ENCODE peak calls at places on chromosomes 11 and 22, in seven cellular contexts. U, R, K, W, V, Q and S are unnamed samples.

GRCh38 chr11:31805037-31805628 is 6.0 kb downstream of the PAX6 start:
- DNase-seq in K (no peak), W (no peak), Q (peak), V (no peak), R (peak), U (no peak), S (peak)

GRCh38 chr22:23100124-23100801 is 29.9 kb downstream of the GNAZ start:
- DNase-seq in R (no peak), Q (no peak), K (no peak), U (no peak), W (no peak), V (no peak), S (no peak)

GRCh38 chr11:75240381-75241035 is at the start of gene TPBGL:
- DNase-seq in U (no peak), Q (peak), V (no peak), K (peak), R (peak), W (no peak), S (peak)

GRCh38 chr22:36470162-36470993 is 11.1 kb downstream of the TXN2 start:
- DNase-seq in Q (peak), V (peak), K (peak), W (peak), R (peak), U (peak), S (peak)

GRCh38 chr22:41910599-41911291 is 4.1 kb downstream of the SHISA8 start:
- DNase-seq in K (no peak), Q (no peak), R (no peak), W (no peak), V (peak), U (no peak), S (no peak)

GRCh38 chr11:81596709-81597108 is 1137.0 kb downstream of the FAM181B start:
- DNase-seq in W (no peak), K (no peak), U (no peak), V (no peak), R (no peak), Q (no peak), S (peak)

GRCh38 chr11:73463359-73463758 is 87.2 kb downstream of the RELT start:
- DNase-seq in V (peak), K (no peak), W (peak), R (no peak), U (peak), Q (no peak), S (no peak)

GRCh38 chr11:128022007-128022368 is 565.4 kb downstream of the ETS1 start:
- DNase-seq in W (peak), V (no peak), Q (no peak), U (peak), R (no peak), K (no peak), S (no peak)

GRCh38 chr11:62923634-62924411 is 2.7 kb upstream of the CHRM1 start:
- DNase-seq in R (no peak), U (no peak), W (no peak), V (peak), Q (peak), K (no peak), S (peak)

GRCh38 chr22:39349506-39349966 is 255 bp upstream of the SYNGR1 start:
- DNase-seq in W (peak), V (peak), K (peak), R (no peak), U (no peak), Q (peak), S (peak)

GRCh38 chr11:97364047-97364446 is 974.2 kb downstream of the JRKL start:
- DNase-seq in V (no peak), Q (no peak), U (no peak), R (no peak), K (no peak), W (peak), S (no peak)

GRCh38 chr11:109173504-109173903 is 248.5 kb upstream of the C11orf87 start:
- DNase-seq in V (no peak), R (no peak), K (no peak), Q (no peak), W (no peak), U (no peak), S (no peak)

GRCh38 chr22:33986167-33986771 is 66.0 kb upstream of the LARGE1 start:
- DNase-seq in U (no peak), V (no peak), K (no peak), R (no peak), Q (no peak), W (no peak), S (no peak)

GRCh38 chr11:13304655-13305340 is 27.2 kb downstream of the BMAL1 start:
- DNase-seq in Q (no peak), R (no peak), W (no peak), K (no peak), V (no peak), U (no peak), S (no peak)
- H2BK5ac ChIP-seq in Q (no peak), R (no peak), W (no peak), K (no peak), V (no peak), U (no peak), S (no peak)

DNA sequence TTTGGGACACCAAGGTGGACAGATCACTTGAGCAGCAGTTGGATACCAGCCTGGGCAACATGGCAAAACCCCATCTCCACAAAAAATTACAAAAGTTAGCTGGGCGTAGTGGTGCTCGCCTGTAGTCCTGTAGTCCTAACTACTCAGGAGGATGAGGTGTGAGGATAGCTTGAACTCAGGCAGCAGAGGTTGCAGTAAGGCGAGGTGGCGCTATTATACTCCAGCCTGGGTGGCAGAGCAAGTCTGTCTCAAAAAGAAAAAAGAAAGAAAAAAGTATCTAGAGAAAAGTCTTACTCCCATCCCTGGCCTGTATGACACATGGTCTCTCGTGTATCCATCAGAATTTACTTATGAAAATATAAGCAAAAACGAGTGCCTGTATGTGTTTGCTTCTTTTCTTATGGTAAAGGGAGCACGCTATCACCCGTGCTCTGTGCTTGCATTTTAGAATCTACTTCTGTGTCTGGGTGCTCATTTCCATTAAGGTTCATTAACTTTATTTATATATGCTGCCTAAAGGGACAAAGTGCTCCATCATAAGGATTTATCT is 15.4 kb upstream of the CPT1A start:
- DNase-seq in Q (no peak), W (peak), U (no peak), K (no peak), V (no peak), R (no peak), S (no peak)
- H2BK5ac ChIP-seq in Q (no peak), W (no peak), U (no peak), K (no peak), V (no peak), R (no peak), S (no peak)

GRCh38 chr22:49958462-49958921 is 2.1 kb upstream of the PIM3 start:
- DNase-seq in V (no peak), R (no peak), U (no peak), Q (no peak), W (no peak), K (no peak), S (no peak)

GRCh38 chr22:49958961-49959781 is 1.4 kb upstream of the PIM3 start:
- DNase-seq in R (no peak), W (no peak), Q (no peak), V (no peak), U (no peak), K (no peak), S (no peak)

GRCh38 chr22:49960967-49961600 is 512 bp downstream of the PIM3 start:
- DNase-seq in V (peak), K (no peak), R (no peak), Q (peak), U (no peak), W (peak), S (peak)

GRCh38 chr22:49960159-49960966 is at the start of gene PIM3:
- DNase-seq in Q (peak), U (peak), V (peak), R (peak), W (peak), K (peak), S (peak)

GRCh38 chr22:49959782-49960158 is 802 bp upstream of the PIM3 start:
- DNase-seq in R (peak), U (no peak), V (peak), Q (no peak), K (no peak), W (no peak), S (no peak)
- H2BK5ac ChIP-seq in R (no peak), U (peak), V (peak), Q (peak), K (peak), W (peak), S (peak)

GRCh38 chr11:125625225-125625593 is 246 bp downstream of the CHEK1 start:
- DNase-seq in W (no peak), K (no peak), V (no peak), R (no peak), Q (no peak), U (no peak), S (no peak)
- H2BK5ac ChIP-seq in W (no peak), K (peak), V (peak), R (no peak), Q (peak), U (peak), S (peak)

GRCh38 chr11:15985863-15986139 is 370.5 kb downstream of the SOX6 start:
- DNase-seq in W (no peak), U (no peak), V (no peak), Q (no peak), K (no peak), R (no peak), S (no peak)

GRCh38 chr11:15991174-15991655 is 365.1 kb downstream of the SOX6 start:
- DNase-seq in U (no peak), Q (no peak), W (no peak), K (no peak), V (no peak), R (no peak), S (no peak)

GRCh38 chr11:15989685-15990084 is 366.7 kb downstream of the SOX6 start:
- DNase-seq in R (no peak), Q (no peak), U (no peak), K (no peak), V (no peak), W (no peak), S (no peak)

GRCh38 chr11:15987044-15987443 is 369.3 kb downstream of the SOX6 start:
- DNase-seq in U (peak), R (no peak), V (no peak), W (no peak), K (no peak), Q (no peak), S (no peak)

GRCh38 chr11:15988693-15989231 is 367.6 kb downstream of the SOX6 start:
- DNase-seq in W (no peak), R (peak), V (peak), Q (peak), U (no peak), K (no peak), S (peak)
- H2BK5ac ChIP-seq in W (no peak), R (no peak), V (no peak), Q (no peak), U (peak), K (no peak), S (no peak)

DNA sequence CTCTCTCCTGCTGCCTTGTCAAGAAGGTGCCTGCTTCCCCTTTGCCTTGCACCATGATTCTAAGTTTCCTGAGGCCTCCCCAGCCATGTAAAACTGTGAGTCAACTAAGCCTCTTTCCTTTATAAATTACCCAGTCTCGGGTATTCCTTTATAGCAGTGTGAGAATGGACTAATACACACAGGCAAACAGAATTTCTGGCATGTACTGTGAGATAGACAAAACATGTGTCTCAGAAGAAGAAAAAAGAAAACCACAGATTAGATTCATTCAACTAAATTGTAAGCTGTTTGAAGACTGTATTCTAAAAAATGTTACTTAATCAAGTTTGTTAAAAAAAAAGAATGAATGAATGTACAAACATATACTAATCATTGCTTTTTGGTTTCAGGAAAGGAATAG is 1.6 kb upstream of the MMP20 start:
- DNase-seq in V (no peak), W (no peak), K (no peak), Q (no peak), U (peak), R (no peak), S (no peak)
- H2BK5ac ChIP-seq in V (no peak), W (no peak), K (no peak), Q (no peak), U (no peak), R (no peak), S (no peak)

DNA sequence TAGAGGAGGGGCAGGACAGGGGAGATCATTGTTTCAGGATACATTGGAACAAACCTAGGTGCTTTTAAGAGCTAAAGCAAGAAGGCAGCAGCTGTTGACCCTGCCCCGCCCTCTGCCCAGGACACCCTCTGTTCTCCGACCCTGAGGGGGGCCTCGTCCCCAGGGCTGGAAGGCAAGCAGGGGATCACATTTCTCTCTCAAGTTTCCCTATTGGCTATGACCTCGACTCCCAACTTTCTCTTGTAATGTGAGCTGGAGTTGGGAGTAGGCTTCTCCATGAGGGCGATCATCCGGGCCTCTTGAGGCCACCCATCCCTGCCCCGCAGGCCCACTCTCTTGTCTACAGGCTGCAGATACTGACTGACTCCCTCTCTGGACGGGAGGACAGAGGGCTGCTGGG is 37.7 kb downstream of the DSCAML1 start:
- DNase-seq in V (no peak), W (no peak), R (peak), U (no peak), Q (peak), K (no peak), S (no peak)
- H2BK5ac ChIP-seq in V (no peak), W (no peak), R (no peak), U (no peak), Q (no peak), K (no peak), S (no peak)

GRCh38 chr11:94855666-94856065 is 87.5 kb downstream of the AMOTL1 start:
- DNase-seq in R (no peak), K (no peak), Q (no peak), U (no peak), V (no peak), W (no peak), S (no peak)
- H2BK5ac ChIP-seq in R (no peak), K (no peak), Q (no peak), U (no peak), V (no peak), W (no peak), S (no peak)

GRCh38 chr11:93290061-93290460 is 40.5 kb upstream of the DEUP1 start:
- DNase-seq in W (no peak), V (no peak), Q (no peak), U (no peak), R (no peak), K (no peak), S (no peak)
- H2BK5ac ChIP-seq in W (no peak), V (no peak), Q (no peak), U (no peak), R (no peak), K (no peak), S (no peak)

GRCh38 chr11:6263664-6264063 is 4.0 kb downstream of the CCKBR start:
- DNase-seq in Q (no peak), R (no peak), K (no peak), U (no peak), V (no peak), W (no peak), S (no peak)
- H2BK5ac ChIP-seq in Q (no peak), R (no peak), K (no peak), U (no peak), V (no peak), W (no peak), S (no peak)